ENCODE peak calls at places on chromosomes 13 and 19, in five cellular contexts. Y is thoracic aorta, G is heart left ventricle, C is fibroblast of lung, T is cardiac muscle cell. J is an unnamed sample.

GRCh38 chr13:99122171-99122570 is 78.5 kb upstream of the UBAC2 start:
- DNase-seq in Y (no peak), G (no peak), C (no peak), T (no peak), J (no peak)

GRCh38 chr13:113083402-113084061 is 22.1 kb upstream of the F7 start:
- DNase-seq in Y (no peak), G (peak), C (peak), T (peak), J (peak)

GRCh38 chr13:33624253-33624652 is 193.7 kb upstream of the RFC3 start:
- DNase-seq in Y (no peak), G (no peak), C (no peak), T (no peak), J (no peak)

GRCh38 chr13:42660367-42660965 is 86.5 kb downstream of the TNFSF11 start:
- DNase-seq in Y (no peak), G (no peak), C (peak), T (peak), J (no peak)

GRCh38 chr13:109355875-109356428 is 430.4 kb downstream of the IRS2 start:
- DNase-seq in Y (no peak), G (no peak), C (no peak), T (no peak), J (no peak)

GRCh38 chr19:52658595-52658994 is 20.4 kb upstream of the ZNF83 start:
- DNase-seq in Y (no peak), G (no peak), C (no peak), T (no peak), J (no peak)

GRCh38 chr19:30852168-30852567 is 480.0 kb downstream of the ZNF536 start:
- DNase-seq in Y (no peak), G (no peak), C (no peak), T (no peak), J (no peak)

GRCh38 chr13:31614704-31615103 is 124.6 kb upstream of the RXFP2 start:
- DNase-seq in Y (no peak), G (no peak), C (no peak), T (no peak), J (no peak)

GRCh38 chr13:75876371-75877050 is 240.4 kb downstream of the LMO7 start:
- DNase-seq in Y (no peak), G (peak), C (peak), T (peak), J (no peak)

GRCh38 chr13:113421673-113422270 is 31.5 kb downstream of the ADPRHL1 start:
- DNase-seq in Y (no peak), G (no peak), C (peak), T (peak), J (no peak)

GRCh38 chr13:94550030-94550738 is 45.8 kb downstream of the TGDS start:
- DNase-seq in Y (no peak), G (no peak), C (peak), T (peak), J (no peak)

GRCh38 chr13:87498681-87499080 is 172.5 kb upstream of the SLITRK5 start:
- DNase-seq in Y (no peak), G (no peak), C (peak), T (no peak), J (no peak)

GRCh38 chr19:55257461-55258411 is 1.1 kb downstream of the PPP6R1 start:
- DNase-seq in Y (no peak), G (no peak), C (no peak), T (peak), J (no peak)

GRCh38 chr19:42528354-42529247 is at the start of gene CEACAM1:
- DNase-seq in Y (no peak), G (peak), C (no peak), T (peak), J (no peak)

GRCh38 chr19:10979950-10980349 is 19.1 kb downstream of the SMARCA4 start:
- DNase-seq in Y (no peak), G (no peak), C (peak), T (no peak), J (no peak)

GRCh38 chr19:46904114-46905060 is 43.6 kb downstream of the ARHGAP35 start:
- DNase-seq in Y (no peak), G (no peak), C (peak), T (peak), J (no peak)
- H3K27ac ChIP-seq in Y (no peak), G (peak), C (peak), T (peak), J (peak)

DNA sequence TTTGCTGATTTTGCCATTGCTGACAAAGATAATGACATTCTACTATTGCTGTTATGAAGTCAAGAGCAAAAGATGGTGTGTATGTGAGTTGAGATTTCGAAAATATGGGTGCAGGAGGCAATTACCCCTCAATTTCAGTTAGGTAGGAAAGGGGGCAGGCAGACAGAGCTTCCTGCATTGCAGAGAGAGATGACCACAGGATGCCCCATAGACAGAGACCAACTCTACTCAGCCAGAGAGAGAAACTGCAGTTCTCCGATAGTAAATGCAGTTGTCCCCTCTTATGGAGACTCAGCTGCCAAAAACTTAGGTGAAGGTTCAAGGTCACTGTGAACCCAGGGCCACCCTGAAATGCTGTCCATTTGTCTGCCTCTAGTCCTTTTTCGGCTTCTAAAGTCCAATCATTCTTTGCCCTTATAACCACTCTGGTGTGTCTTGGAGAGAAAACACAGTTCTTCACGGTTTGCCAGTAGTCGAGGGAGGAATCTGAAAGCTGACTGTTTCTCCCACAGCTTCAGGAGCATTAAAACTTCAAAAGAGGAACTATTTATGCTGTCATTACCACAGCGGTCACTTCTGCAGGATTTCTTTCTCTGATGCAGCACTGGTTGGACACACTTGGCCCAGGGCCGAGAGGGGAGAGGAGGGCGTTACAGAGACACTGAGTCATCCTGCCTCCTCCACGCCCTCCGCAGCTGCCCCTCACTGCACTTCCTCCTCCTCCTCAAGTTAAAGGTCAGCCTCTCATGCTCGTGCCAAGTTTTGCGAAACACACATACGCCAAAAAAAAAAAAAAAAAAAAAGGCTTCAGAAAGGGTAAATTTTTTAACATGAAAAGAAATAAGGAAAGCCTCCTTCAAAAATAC is 264.3 kb downstream of the FOXO1 start:
- DNase-seq in Y (peak), G (peak), C (peak), T (peak), J (peak)
- H3K4me3 ChIP-seq in Y (peak), G (peak), C (no peak), T (no peak), J (no peak)

GRCh38 chr19:5039642-5040543 is 71.0 kb downstream of the KDM4B start:
- DNase-seq in Y (no peak), G (no peak), C (no peak), T (no peak), J (no peak)
- H3K27ac ChIP-seq in Y (no peak), G (no peak), C (no peak), T (no peak), J (no peak)

DNA sequence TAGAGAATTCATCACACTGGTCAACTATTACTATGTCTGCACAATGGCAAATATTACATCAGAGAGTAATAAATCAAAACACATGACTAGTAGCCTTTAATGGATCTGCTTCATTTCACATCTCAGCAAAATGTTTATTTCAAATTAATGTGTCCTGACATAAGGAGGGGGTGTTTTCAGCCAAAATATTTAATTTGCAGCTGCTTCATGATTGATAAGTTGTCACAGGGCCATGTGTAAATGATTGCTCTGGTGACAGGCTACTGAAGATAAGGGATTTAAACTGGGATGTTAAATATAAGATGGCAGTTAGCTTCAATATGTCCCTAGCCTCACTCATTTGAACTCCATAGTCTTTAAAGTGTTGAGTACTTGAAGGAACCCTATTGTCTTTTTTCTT is 303.3 kb downstream of the OXGR1 start:
- DNase-seq in Y (no peak), G (no peak), C (no peak), T (no peak), J (no peak)
- H3K4me3 ChIP-seq in Y (no peak), G (no peak), C (no peak), T (no peak), J (no peak)

GRCh38 chr13:95615539-95615938 is 29.0 kb downstream of the DZIP1 start:
- DNase-seq in Y (no peak), G (no peak), C (no peak), T (no peak), J (no peak)
- H3K27ac ChIP-seq in Y (no peak), G (no peak), C (no peak), T (no peak), J (no peak)

DNA sequence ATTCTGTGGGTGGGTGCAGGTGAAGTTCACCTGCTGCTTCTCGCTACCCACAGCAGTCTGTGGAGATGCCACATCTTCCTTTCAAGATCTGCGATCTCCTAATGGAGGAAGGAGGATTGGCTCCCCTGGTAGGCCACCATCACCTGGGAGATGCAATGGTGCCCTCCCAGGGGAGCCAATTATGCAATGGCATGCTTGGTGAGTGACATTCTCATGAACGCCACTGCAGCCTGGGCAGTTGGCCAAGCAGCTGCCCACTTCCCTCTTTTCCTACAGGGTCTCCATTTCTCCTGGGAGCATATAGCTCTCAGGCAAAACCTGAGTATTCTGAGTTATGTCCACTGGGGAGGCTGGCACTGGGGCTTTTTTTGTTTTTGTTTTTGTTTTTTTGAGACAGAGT is 83.5 kb upstream of the KCTD15 start:
- DNase-seq in Y (no peak), G (no peak), C (no peak), T (no peak), J (no peak)
- H3K4me3 ChIP-seq in Y (no peak), G (no peak), C (no peak), T (no peak), J (no peak)

GRCh38 chr19:45763691-45764294 is 5.3 kb downstream of the SIX5 start:
- DNase-seq in Y (no peak), G (no peak), C (no peak), T (peak), J (no peak)

GRCh38 chr19:45766293-45766918 is 2.6 kb downstream of the SIX5 start:
- DNase-seq in Y (no peak), G (no peak), C (no peak), T (no peak), J (no peak)

GRCh38 chr19:45765365-45766292 is 3.4 kb downstream of the SIX5 start:
- DNase-seq in Y (no peak), G (peak), C (no peak), T (no peak), J (no peak)

GRCh38 chr19:45764487-45764886 is 4.6 kb downstream of the SIX5 start:
- DNase-seq in Y (no peak), G (no peak), C (no peak), T (no peak), J (no peak)

DNA sequence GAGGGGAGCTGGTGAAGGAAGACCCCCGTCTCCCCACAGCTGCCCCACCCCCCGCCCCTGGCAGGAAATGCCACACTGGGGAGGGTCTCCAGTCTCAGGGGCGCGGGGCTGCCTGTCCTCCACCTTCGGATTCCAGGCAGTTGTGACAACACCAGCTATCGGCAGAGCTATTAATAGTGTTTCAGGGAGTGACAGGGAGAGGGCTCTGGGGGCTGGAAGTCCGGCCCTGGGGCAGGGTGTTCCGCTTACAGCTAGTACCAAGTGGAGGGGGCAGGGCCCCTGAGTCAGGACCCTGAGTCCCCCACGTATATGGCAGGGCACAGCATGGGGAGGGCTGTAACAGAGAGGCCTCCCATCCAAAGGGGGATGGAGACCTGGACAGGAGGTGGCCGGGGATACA is 4.1 kb downstream of the SIX5 start:
- DNase-seq in Y (no peak), G (peak), C (no peak), T (no peak), J (no peak)
- H3K27ac ChIP-seq in Y (peak), G (peak), C (no peak), T (peak), J (no peak)

GRCh38 chr19:35911790-35912189 is 3.7 kb upstream of the TYROBP start:
- DNase-seq in Y (no peak), G (no peak), C (no peak), T (no peak), J (no peak)
- H3K4me3 ChIP-seq in Y (no peak), G (no peak), C (no peak), T (no peak), J (no peak)

GRCh38 chr13:39417643-39418042 is 185.3 kb downstream of the LHFPL6 start:
- DNase-seq in Y (no peak), G (no peak), C (peak), T (peak), J (no peak)

GRCh38 chr13:39417131-39417530 is 185.9 kb downstream of the LHFPL6 start:
- DNase-seq in Y (no peak), G (no peak), C (no peak), T (peak), J (no peak)

GRCh38 chr13:39415403-39415802 is 187.6 kb downstream of the LHFPL6 start:
- DNase-seq in Y (no peak), G (peak), C (peak), T (peak), J (no peak)

GRCh38 chr13:39414339-39414738 is 188.7 kb downstream of the LHFPL6 start:
- DNase-seq in Y (no peak), G (no peak), C (no peak), T (no peak), J (no peak)

GRCh38 chr13:39415003-39415402 is 188.0 kb downstream of the LHFPL6 start:
- DNase-seq in Y (no peak), G (peak), C (peak), T (peak), J (no peak)
- H3K27ac ChIP-seq in Y (peak), G (peak), C (no peak), T (no peak), J (no peak)

J was measured in RWPE2.